ENCODE peak calls at places on chromosomes 16 and 17, in nine cellular contexts. One of them, this sample, is unnamed.

GRCh38 chr17:33745047-33745783 is 452.1 kb upstream of the ASIC2 start:
- DNase-seq in thoracic aorta: no peak
- DNase-seq in MM.1S: no peak
- DNase-seq in coronary artery: no peak
- DNase-seq in lung: no peak
- DNase-seq in uterus: no peak
- DNase-seq in esophagus squamous epithelium: no peak
- DNase-seq in tibial artery: no peak
- DNase-seq in brain microvascular endothelial cell: no peak
- DNase-seq in this sample: no peak

GRCh38 chr16:50802000-50802399 is 60.1 kb downstream of the CYLD start:
- DNase-seq in thoracic aorta: no peak
- DNase-seq in MM.1S: no peak
- DNase-seq in coronary artery: no peak
- DNase-seq in lung: no peak
- DNase-seq in uterus: no peak
- DNase-seq in esophagus squamous epithelium: no peak
- DNase-seq in tibial artery: no peak
- DNase-seq in brain microvascular endothelial cell: peak
- DNase-seq in this sample: no peak

GRCh38 chr17:49987681-49988441 is 7.2 kb downstream of the DLX3 start:
- DNase-seq in thoracic aorta: no peak
- DNase-seq in MM.1S: no peak
- DNase-seq in coronary artery: peak
- DNase-seq in lung: no peak
- DNase-seq in uterus: no peak
- DNase-seq in esophagus squamous epithelium: no peak
- DNase-seq in tibial artery: peak
- DNase-seq in brain microvascular endothelial cell: no peak
- DNase-seq in this sample: peak

GRCh38 chr17:68435361-68435760 is 21.9 kb downstream of the WIPI1 start:
- DNase-seq in thoracic aorta: no peak
- DNase-seq in MM.1S: no peak
- DNase-seq in coronary artery: no peak
- DNase-seq in lung: no peak
- DNase-seq in uterus: no peak
- DNase-seq in esophagus squamous epithelium: no peak
- DNase-seq in tibial artery: peak
- DNase-seq in brain microvascular endothelial cell: no peak
- DNase-seq in this sample: no peak

GRCh38 chr17:6796017-6796886 is 20.2 kb downstream of the FBXO39 start:
- DNase-seq in thoracic aorta: no peak
- DNase-seq in MM.1S: no peak
- DNase-seq in coronary artery: no peak
- DNase-seq in lung: no peak
- DNase-seq in uterus: no peak
- DNase-seq in esophagus squamous epithelium: no peak
- DNase-seq in tibial artery: no peak
- DNase-seq in brain microvascular endothelial cell: no peak
- DNase-seq in this sample: no peak

GRCh38 chr17:82050761-82051641 is 610 bp downstream of the RFNG start:
- DNase-seq in thoracic aorta: no peak
- DNase-seq in MM.1S: no peak
- DNase-seq in coronary artery: no peak
- DNase-seq in lung: no peak
- DNase-seq in uterus: no peak
- DNase-seq in esophagus squamous epithelium: no peak
- DNase-seq in tibial artery: no peak
- DNase-seq in brain microvascular endothelial cell: no peak
- DNase-seq in this sample: peak

GRCh38 chr17:2954898-2955445 is 108.4 kb downstream of the OR1D5 start:
- DNase-seq in thoracic aorta: no peak
- DNase-seq in MM.1S: peak
- DNase-seq in coronary artery: no peak
- DNase-seq in lung: no peak
- DNase-seq in uterus: no peak
- DNase-seq in esophagus squamous epithelium: no peak
- DNase-seq in tibial artery: no peak
- DNase-seq in brain microvascular endothelial cell: peak
- DNase-seq in this sample: no peak

GRCh38 chr17:74450925-74451403 is 15.5 kb upstream of the CD300A start:
- DNase-seq in thoracic aorta: no peak
- DNase-seq in MM.1S: no peak
- DNase-seq in coronary artery: no peak
- DNase-seq in lung: no peak
- DNase-seq in uterus: no peak
- DNase-seq in esophagus squamous epithelium: no peak
- DNase-seq in tibial artery: no peak
- DNase-seq in brain microvascular endothelial cell: no peak
- DNase-seq in this sample: no peak

GRCh38 chr16:78368121-78369102 is 269.0 kb downstream of the WWOX start:
- DNase-seq in thoracic aorta: no peak
- DNase-seq in MM.1S: no peak
- DNase-seq in coronary artery: no peak
- DNase-seq in lung: no peak
- DNase-seq in uterus: no peak
- DNase-seq in esophagus squamous epithelium: no peak
- DNase-seq in tibial artery: no peak
- DNase-seq in brain microvascular endothelial cell: no peak
- DNase-seq in this sample: no peak

GRCh38 chr16:70653809-70654771 is 7.7 kb downstream of the IL34 start:
- DNase-seq in thoracic aorta: peak
- DNase-seq in MM.1S: peak
- DNase-seq in coronary artery: peak
- DNase-seq in lung: peak
- DNase-seq in uterus: peak
- DNase-seq in esophagus squamous epithelium: no peak
- DNase-seq in tibial artery: peak
- DNase-seq in brain microvascular endothelial cell: peak
- DNase-seq in this sample: peak

GRCh38 chr17:53150101-53150698 is 672.5 kb upstream of the KIF2B start:
- DNase-seq in thoracic aorta: no peak
- DNase-seq in MM.1S: peak
- DNase-seq in coronary artery: no peak
- DNase-seq in lung: no peak
- DNase-seq in uterus: no peak
- DNase-seq in esophagus squamous epithelium: no peak
- DNase-seq in tibial artery: no peak
- DNase-seq in brain microvascular endothelial cell: no peak
- DNase-seq in this sample: no peak

DNA sequence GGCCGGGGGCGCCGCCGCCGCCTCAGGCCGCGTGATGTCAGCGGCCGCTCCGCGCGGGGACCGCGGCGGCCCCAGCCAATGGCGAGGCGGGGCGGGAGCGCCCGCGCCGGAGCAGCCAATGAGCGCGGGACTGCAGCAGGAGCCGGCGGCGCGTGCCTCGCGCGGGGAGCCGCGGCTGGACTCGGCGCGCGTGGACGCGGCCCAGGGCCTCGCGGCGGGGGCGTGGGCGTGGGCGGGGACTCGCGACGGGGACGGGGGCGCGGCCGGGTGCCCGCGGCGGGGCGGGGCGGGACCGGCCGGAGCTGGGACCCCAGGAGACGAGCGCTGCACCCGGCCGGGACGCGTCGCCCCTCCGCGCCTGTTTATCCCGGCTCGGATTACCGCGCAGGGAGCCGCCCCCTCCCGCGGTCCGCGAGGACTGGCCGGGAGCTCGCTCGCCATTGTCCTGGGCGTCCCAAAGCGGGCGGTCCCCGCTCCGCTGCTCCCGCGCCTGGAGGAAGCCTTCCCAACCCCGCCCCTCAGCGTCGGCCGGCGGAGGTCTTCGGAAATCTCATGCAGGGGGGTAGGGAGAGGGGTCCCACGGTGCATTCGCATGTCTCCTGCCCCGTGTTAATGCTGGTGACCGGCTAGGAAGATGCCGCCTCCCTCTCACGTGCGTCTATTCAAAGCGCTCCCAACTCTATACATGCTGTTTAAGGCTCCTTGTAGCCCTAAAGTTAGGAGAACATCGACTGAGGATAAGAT is at the start of gene RNF157:
- DNase-seq in thoracic aorta: no peak
- DNase-seq in MM.1S: peak
- DNase-seq in coronary artery: no peak
- DNase-seq in lung: no peak
- DNase-seq in uterus: peak
- DNase-seq in esophagus squamous epithelium: no peak
- DNase-seq in tibial artery: peak
- DNase-seq in brain microvascular endothelial cell: peak
- DNase-seq in this sample: peak
- H3K27ac ChIP-seq in thoracic aorta: no peak
- H3K27ac ChIP-seq in MM.1S: no peak
- H3K27ac ChIP-seq in coronary artery: peak
- H3K27ac ChIP-seq in lung: no peak
- H3K27ac ChIP-seq in uterus: no peak
- H3K27ac ChIP-seq in esophagus squamous epithelium: peak
- H3K27ac ChIP-seq in tibial artery: no peak
- H3K27ac ChIP-seq in brain microvascular endothelial cell: no peak
- H3K27ac ChIP-seq in this sample: no peak

GRCh38 chr16:26951950-26952349 is 114.8 kb upstream of the C16orf82 start:
- DNase-seq in thoracic aorta: no peak
- DNase-seq in MM.1S: no peak
- DNase-seq in coronary artery: no peak
- DNase-seq in lung: no peak
- DNase-seq in uterus: no peak
- DNase-seq in esophagus squamous epithelium: no peak
- DNase-seq in tibial artery: no peak
- DNase-seq in brain microvascular endothelial cell: no peak
- DNase-seq in this sample: no peak

GRCh38 chr16:26957283-26957859 is 109.4 kb upstream of the C16orf82 start:
- DNase-seq in thoracic aorta: no peak
- DNase-seq in MM.1S: no peak
- DNase-seq in coronary artery: no peak
- DNase-seq in lung: no peak
- DNase-seq in uterus: no peak
- DNase-seq in esophagus squamous epithelium: no peak
- DNase-seq in tibial artery: no peak
- DNase-seq in brain microvascular endothelial cell: no peak
- DNase-seq in this sample: no peak

DNA sequence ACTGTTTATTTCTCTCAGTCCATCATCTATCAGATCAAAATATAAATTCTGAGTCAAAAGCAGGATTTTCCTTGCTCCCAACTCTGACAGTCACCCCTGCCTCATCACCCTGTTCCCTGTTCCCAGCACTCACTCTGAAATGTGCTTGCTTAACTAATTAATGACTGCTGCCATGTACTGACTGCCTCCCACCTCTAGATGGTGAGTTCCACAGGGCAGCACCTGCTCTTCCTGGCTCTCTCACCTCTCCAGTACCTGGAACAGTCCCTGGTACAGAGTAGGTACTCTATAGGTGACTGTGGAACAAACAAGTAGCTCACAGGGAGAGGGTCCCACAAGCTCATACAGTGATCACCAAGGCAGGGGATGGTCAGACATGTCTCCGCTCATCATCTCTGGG is 114.3 kb upstream of the C16orf82 start:
- DNase-seq in thoracic aorta: no peak
- DNase-seq in MM.1S: no peak
- DNase-seq in coronary artery: no peak
- DNase-seq in lung: no peak
- DNase-seq in uterus: no peak
- DNase-seq in esophagus squamous epithelium: no peak
- DNase-seq in tibial artery: no peak
- DNase-seq in brain microvascular endothelial cell: no peak
- DNase-seq in this sample: no peak
- TF ChIP-seq CTCF in thoracic aorta: no peak
- TF ChIP-seq CTCF in MM.1S: no peak
- TF ChIP-seq CTCF in coronary artery: no peak
- TF ChIP-seq CTCF in lung: no peak
- TF ChIP-seq CTCF in uterus: no peak
- TF ChIP-seq CTCF in esophagus squamous epithelium: no peak
- TF ChIP-seq CTCF in tibial artery: no peak
- TF ChIP-seq CTCF in brain microvascular endothelial cell: no peak
- TF ChIP-seq CTCF in this sample: no peak

DNA sequence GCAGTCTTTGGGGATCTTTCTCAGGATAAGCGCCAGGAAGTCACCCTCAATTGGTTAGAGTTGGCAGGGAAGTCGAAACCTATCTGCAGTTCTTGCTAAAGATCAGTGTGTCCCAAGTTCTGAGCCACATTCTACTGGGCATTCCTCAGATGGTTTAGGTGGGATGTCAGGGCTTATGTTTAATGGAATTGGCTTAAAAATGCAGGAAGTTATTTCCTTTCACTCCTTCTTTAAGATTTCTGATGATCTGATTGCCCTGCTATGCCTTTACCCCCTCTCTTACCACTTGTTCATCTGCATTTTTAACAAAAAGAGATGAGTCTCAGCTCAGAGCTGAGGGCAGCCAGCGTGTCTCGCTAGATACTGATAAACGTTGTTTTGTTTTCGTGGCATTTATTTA is 30.8 kb downstream of the FOXL1 start:
- DNase-seq in thoracic aorta: no peak
- DNase-seq in MM.1S: no peak
- DNase-seq in coronary artery: no peak
- DNase-seq in lung: no peak
- DNase-seq in uterus: no peak
- DNase-seq in esophagus squamous epithelium: no peak
- DNase-seq in tibial artery: no peak
- DNase-seq in brain microvascular endothelial cell: peak
- DNase-seq in this sample: no peak
- H3K27ac ChIP-seq in thoracic aorta: peak
- H3K27ac ChIP-seq in MM.1S: no peak
- H3K27ac ChIP-seq in coronary artery: peak
- H3K27ac ChIP-seq in lung: no peak
- H3K27ac ChIP-seq in uterus: no peak
- H3K27ac ChIP-seq in esophagus squamous epithelium: no peak
- H3K27ac ChIP-seq in tibial artery: peak
- H3K27ac ChIP-seq in brain microvascular endothelial cell: peak
- H3K27ac ChIP-seq in this sample: no peak

GRCh38 chr17:79974786-79975497 is 60.7 kb downstream of the TBC1D16 start:
- DNase-seq in thoracic aorta: no peak
- DNase-seq in MM.1S: no peak
- DNase-seq in coronary artery: peak
- DNase-seq in lung: no peak
- DNase-seq in uterus: peak
- DNase-seq in esophagus squamous epithelium: no peak
- DNase-seq in tibial artery: peak
- DNase-seq in brain microvascular endothelial cell: no peak
- DNase-seq in this sample: peak
- TF ChIP-seq CTCF in thoracic aorta: no peak
- TF ChIP-seq CTCF in MM.1S: peak
- TF ChIP-seq CTCF in coronary artery: no peak
- TF ChIP-seq CTCF in lung: no peak
- TF ChIP-seq CTCF in uterus: no peak
- TF ChIP-seq CTCF in esophagus squamous epithelium: peak
- TF ChIP-seq CTCF in tibial artery: no peak
- TF ChIP-seq CTCF in brain microvascular endothelial cell: peak
- TF ChIP-seq CTCF in this sample: no peak